ENCODE peak calls at places on chromosomes 13 and 19, in nine cellular contexts. W is CD4-positive, alpha-beta T cell; G is stimulated activated CD8-positive, alpha-beta memory T cell treated with anti-CD3 and anti-CD28 coated beads, Interleukin-4, amount 100 ng/mL, for 1 hour; L is CD8-positive, alpha-beta T cell; N is fibroblast of lung; M is ELR; X is tibial artery; B is transverse colon; S is head of caudate nucleus. C is an unnamed sample.
A peak's percentile ranks its signal among the peaks of the same experiment; 100 is the strongest.

GRCh38 chr13:43878897-43879322 is 630 bp downstream of the CCDC122 start:
- DNase-seq in X (peak; percentile 86), N (peak; percentile 72), B (peak; percentile 77), W (no peak), S (peak; percentile 80), G (peak; percentile 10), L (no peak), M (peak; percentile 90), C (no peak)

GRCh38 chr19:54653181-54653809 is 9.5 kb upstream of the LILRB4 start:
- DNase-seq in M (peak; percentile 45), B (no peak), G (no peak), S (no peak), N (peak; percentile 19), L (no peak), X (no peak), W (no peak), C (no peak)

GRCh38 chr19:8488351-8488750 is 14.1 kb downstream of the PRAM1 start:
- DNase-seq in M (no peak), N (no peak), X (no peak), G (no peak), S (no peak), W (no peak), B (no peak), L (no peak), C (no peak)

GRCh38 chr19:50844296-50844935 is 10.3 kb upstream of the KLK3 start:
- DNase-seq in B (no peak), G (no peak), N (no peak), X (no peak), M (no peak), W (no peak), L (no peak), S (no peak), C (no peak)

GRCh38 chr13:42497798-42498197 is 76.2 kb upstream of the TNFSF11 start:
- DNase-seq in B (no peak), L (no peak), W (no peak), X (no peak), M (peak; percentile 73), N (peak; percentile 77), G (no peak), S (no peak), C (peak; percentile 35)

GRCh38 chr19:48644839-48645651 is 942 bp downstream of the CA11 start:
- DNase-seq in L (peak; percentile 82), M (peak; percentile 75), B (peak; percentile 78), W (peak; percentile 57), N (peak; percentile 73), G (peak; percentile 58), S (peak; percentile 90), X (peak; percentile 90), C (peak; percentile 48)

GRCh38 chr13:24459234-24459633 is 53.3 kb downstream of the PARP4 start:
- DNase-seq in S (no peak), N (peak; percentile 93), B (no peak), W (no peak), M (peak; percentile 4), G (no peak), X (no peak), L (no peak), C (peak; percentile 11)

GRCh38 chr19:29098863-29099481 is 114.0 kb downstream of the UQCRFS1 start:
- DNase-seq in N (peak; percentile 70), X (peak; percentile 89), B (peak; percentile 23), S (peak; percentile 57), G (no peak), L (no peak), W (no peak), M (peak; percentile 83), C (peak; percentile 98)

GRCh38 chr13:34462843-34463242 is 479.2 kb upstream of the NBEA start:
- DNase-seq in G (no peak), L (no peak), M (peak; percentile 67), B (no peak), W (no peak), N (peak; percentile 71), X (no peak), S (no peak), C (peak; percentile 56)

GRCh38 chr13:99067160-99067985 is 89.5 kb upstream of the DOCK9 start:
- DNase-seq in S (no peak), L (no peak), N (peak; percentile 36), X (no peak), B (no peak), M (peak; percentile 92), G (no peak), W (no peak), C (peak; percentile 47)

GRCh38 chr13:110392510-110393233 is 85.6 kb downstream of the COL4A2 start:
- DNase-seq in M (no peak), L (no peak), X (no peak), W (no peak), B (no peak), S (no peak), N (peak; percentile 62), G (no peak), C (no peak)

GRCh38 chr19:2356036-2356646 is 3.9 kb upstream of the TMPRSS9 start:
- DNase-seq in W (no peak), B (no peak), M (no peak), G (no peak), X (no peak), L (no peak), N (no peak), S (no peak), C (no peak)

GRCh38 chr19:47618771-47619170 is 9.8 kb downstream of the BICRA start:
- DNase-seq in B (peak; percentile 44), S (peak; percentile 50), L (no peak), X (no peak), W (no peak), N (peak; percentile 46), M (no peak), G (no peak), C (peak; percentile 46)

GRCh38 chr19:39599116-39599515 is 3.2 kb upstream of the LGALS13 start:
- DNase-seq in L (no peak), N (peak; percentile 22), W (no peak), M (peak; percentile 34), X (no peak), B (no peak), S (no peak), G (no peak), C (peak; percentile 19)